ENCODE peak calls at places on chromosomes 13 and 19, in six cellular contexts. W, K, F, Z, S and N are unnamed samples. For H3K4me1, the result is how much of the 10 kb centered on the place peaks cover.

GRCh38 chr19:50794074-50794777 is 4.0 kb downstream of the ACP4 start:
- DNase-seq in K (no peak), F (peak), S (no peak), W (no peak), Z (no peak), N (peak)

GRCh38 chr13:111387945-111388600 is 67.6 kb downstream of the TEX29 start:
- DNase-seq in F (no peak), K (no peak), Z (peak), S (no peak), W (peak), N (no peak)

GRCh38 chr13:113664751-113665581 is 2.1 kb upstream of the GRK1 start:
- DNase-seq in W (peak), K (peak), S (no peak), F (no peak), Z (peak), N (peak)

GRCh38 chr19:10797078-10797477 is 38.9 kb downstream of the TMED1 start:
- DNase-seq in F (no peak), S (no peak), Z (no peak), K (no peak), W (no peak), N (no peak)

GRCh38 chr13:44317752-44318550 is 55.7 kb upstream of the SERP2 start:
- DNase-seq in F (no peak), Z (no peak), S (no peak), W (no peak), K (no peak), N (no peak)

GRCh38 chr19:36772341-36773222 is at the start of gene ZNF850:
- DNase-seq in W (peak), S (peak), F (peak), Z (peak), K (peak), N (peak)

GRCh38 chr13:99766641-99767045 is 204.9 kb downstream of the ZIC5 start:
- DNase-seq in Z (no peak), S (no peak), F (no peak), W (peak), K (no peak), N (peak)

GRCh38 chr19:8089664-8090601 is 37.4 kb downstream of the CCL25 start:
- DNase-seq in S (no peak), F (no peak), Z (no peak), K (no peak), W (peak), N (no peak)

GRCh38 chr13:78598933-78599332 is 4.4 kb downstream of the POU4F1 start:
- DNase-seq in Z (no peak), S (no peak), F (no peak), K (no peak), W (no peak), N (no peak)

GRCh38 chr19:39352549-39353285 is 10.5 kb downstream of the SAMD4B start:
- DNase-seq in Z (no peak), K (no peak), S (no peak), W (no peak), F (no peak), N (no peak)

GRCh38 chr13:61255035-61255796 is 160.4 kb downstream of the PCDH20 start:
- DNase-seq in F (no peak), Z (no peak), W (peak), K (no peak), S (no peak), N (peak)

GRCh38 chr13:59750860-59751259 is 412.9 kb downstream of the DIAPH3 start:
- DNase-seq in W (peak), K (no peak), F (no peak), S (no peak), Z (no peak), N (peak)

DNA sequence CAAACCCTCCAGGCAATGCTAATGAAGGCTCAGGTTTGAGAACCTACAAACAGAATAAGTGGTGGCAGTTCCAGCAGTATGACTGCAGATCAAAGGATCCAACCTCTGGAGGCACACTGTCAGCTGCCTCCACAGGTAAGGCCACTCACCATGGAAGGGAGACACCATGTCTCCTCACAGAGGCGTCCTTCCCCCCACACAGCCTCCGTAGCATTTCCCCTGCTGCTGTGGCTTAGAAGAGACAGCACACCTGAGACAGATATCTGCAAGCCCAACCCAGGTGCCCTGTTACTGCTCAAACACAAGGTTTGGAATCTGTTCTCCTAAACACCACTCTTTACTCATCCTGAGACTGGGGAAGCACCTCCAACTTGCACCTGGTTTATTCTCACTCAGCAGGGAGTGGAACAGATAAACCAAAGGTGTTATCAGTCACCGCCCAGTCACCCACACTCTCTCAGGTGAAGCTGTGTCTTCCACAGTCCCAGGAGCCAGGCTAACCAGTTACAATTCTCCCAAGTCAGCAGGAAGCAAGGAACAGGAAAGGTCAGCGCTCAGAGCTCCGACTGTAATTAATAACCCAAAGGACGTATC is 311.2 kb downstream of the FOXO1 start:
- DNase-seq in S (no peak), W (peak), K (no peak), Z (no peak), F (no peak), N (no peak)
- H3K4me1 ChIP-seq in S (under half), W (under half), K (under half), Z (under half), F (under half), N (under half)

GRCh38 chr13:26502826-26503225 is 54.7 kb upstream of the WASF3 start:
- DNase-seq in F (no peak), W (peak), S (no peak), Z (no peak), K (no peak), N (no peak)
- TF ChIP-seq CTCF in F (no peak), W (peak), S (no peak), Z (no peak), K (no peak), N (no peak)

GRCh38 chr19:54209748-54210494 is 9.3 kb downstream of the RPS9 start:
- DNase-seq in K (no peak), Z (no peak), F (peak), S (peak), W (no peak), N (peak)
- H3K4me1 ChIP-seq in K (half or more), Z (half or more), F (half or more), S (under half), W (under half), N (under half)

DNA sequence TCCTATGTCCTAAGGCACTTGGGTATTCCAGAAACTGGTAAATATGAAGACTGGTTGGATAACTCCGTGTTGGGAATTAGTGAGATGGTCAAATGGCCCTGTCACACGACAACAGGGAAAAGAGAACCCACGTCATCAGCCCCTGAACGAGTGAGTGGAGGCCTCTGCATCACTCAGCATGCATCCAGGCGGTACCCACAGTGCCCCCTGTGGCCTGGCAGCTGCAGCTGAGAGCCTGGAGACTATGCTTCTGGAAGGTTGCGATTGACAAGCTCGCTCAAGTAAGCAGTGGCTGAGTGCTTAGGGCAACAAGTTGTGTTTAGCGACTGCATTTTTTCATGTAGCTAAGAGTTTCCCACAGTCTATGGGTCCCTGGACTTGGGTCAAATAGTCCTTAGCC is 55.9 kb downstream of the COL4A2 start:
- DNase-seq in Z (no peak), W (peak), K (no peak), S (no peak), F (no peak), N (peak)
- TF ChIP-seq CTCF in Z (no peak), W (peak), K (no peak), S (no peak), F (no peak), N (peak)

GRCh38 chr19:34996978-34997640 is 3.0 kb upstream of the GRAMD1A start:
- DNase-seq in Z (peak), W (no peak), S (no peak), F (no peak), K (no peak), N (no peak)
- H3K4me1 ChIP-seq in Z (half or more), W (under half), S (under half), F (under half), K (half or more), N (under half)

GRCh38 chr13:23160241-23161175 is 20.3 kb upstream of the SGCG start:
- DNase-seq in W (peak), F (no peak), K (peak), S (no peak), Z (no peak), N (no peak)
- TF ChIP-seq CTCF in W (no peak), F (no peak), K (peak), S (no peak), Z (no peak), N (peak)